ENCODE peak calls at places on chromosomes 2 and 18, in eight cellular contexts. G is adrenal gland, U is heart left ventricle, S is RWPE1, Z is GM12864, F is nephron progenitor cell, Y is fibroblast of mammary gland, H is omental fat pad. O is an unnamed sample.

GRCh38 chr2:11770531-11771188 is 24.2 kb downstream of the LPIN1 start:
- DNase-seq in U (no peak), F (no peak), H (no peak), G (no peak), S (no peak), Z (no peak), Y (no peak), O (no peak)

GRCh38 chr2:148201075-148202004 is 180.4 kb downstream of the MBD5 start:
- DNase-seq in H (no peak), Z (peak), U (peak), Y (peak), G (peak), S (peak), F (peak), O (peak)

GRCh38 chr2:25362049-25362563 is 20.4 kb upstream of the DNMT3A start:
- DNase-seq in H (peak), Y (peak), S (peak), U (peak), F (peak), G (peak), Z (peak), O (peak)

GRCh38 chr2:185316383-185316782 is 422.2 kb upstream of the FSIP2 start:
- DNase-seq in U (no peak), Y (no peak), H (no peak), S (no peak), G (no peak), Z (no peak), F (no peak), O (no peak)

GRCh38 chr18:9918016-9918680 is 4.3 kb downstream of the VAPA start:
- DNase-seq in H (no peak), G (no peak), Z (no peak), Y (peak), U (no peak), S (peak), F (no peak), O (no peak)

GRCh38 chr18:48552130-48552529 is 13.3 kb downstream of the CTIF start:
- DNase-seq in F (no peak), S (no peak), Z (no peak), H (no peak), U (no peak), Y (no peak), G (no peak), O (no peak)

GRCh38 chr2:160427629-160428424 is 65.8 kb downstream of the RBMS1 start:
- DNase-seq in Y (peak), G (no peak), H (no peak), F (no peak), U (no peak), S (no peak), Z (no peak), O (peak)

GRCh38 chr2:46377287-46377605 is 80.0 kb downstream of the EPAS1 start:
- DNase-seq in S (no peak), H (no peak), U (no peak), Y (no peak), F (no peak), G (no peak), Z (no peak), O (no peak)

GRCh38 chr2:132884692-132885091 is 214.7 kb upstream of the LYPD1 start:
- DNase-seq in G (no peak), U (no peak), F (no peak), Y (no peak), S (no peak), H (no peak), Z (no peak), O (no peak)

GRCh38 chr2:191351298-191351697 is 106.1 kb downstream of the MYO1B start:
- DNase-seq in H (no peak), G (no peak), S (no peak), F (no peak), Y (peak), U (no peak), Z (no peak), O (peak)

GRCh38 chr2:54508521-54508920 is 52.4 kb downstream of the SPTBN1 start:
- DNase-seq in G (no peak), S (no peak), H (no peak), U (no peak), Z (no peak), F (no peak), Y (no peak), O (no peak)

GRCh38 chr2:179855673-179856072 is 5.7 kb downstream of the ZNF385B start:
- DNase-seq in S (no peak), Z (no peak), G (no peak), Y (no peak), F (no peak), H (no peak), U (no peak), O (no peak)

GRCh38 chr2:179853108-179853507 is 8.3 kb downstream of the ZNF385B start:
- DNase-seq in S (no peak), U (no peak), Y (no peak), H (no peak), F (no peak), G (no peak), Z (no peak), O (no peak)

GRCh38 chr2:179849719-179850118 is 11.7 kb downstream of the ZNF385B start:
- DNase-seq in F (no peak), S (no peak), H (no peak), U (no peak), G (no peak), Y (no peak), Z (no peak), O (no peak)

GRCh38 chr2:179854891-179855290 is 6.5 kb downstream of the ZNF385B start:
- DNase-seq in S (no peak), Z (no peak), Y (no peak), G (no peak), F (no peak), H (no peak), U (no peak), O (no peak)

GRCh38 chr2:179850188-179850587 is 11.2 kb downstream of the ZNF385B start:
- DNase-seq in G (no peak), H (no peak), U (no peak), Z (no peak), F (no peak), Y (peak), S (peak), O (peak)
- TF ChIP-seq CTCF in G (no peak), H (no peak), U (no peak), Z (no peak), F (no peak), Y (peak), S (no peak), O (peak)

GRCh38 chr2:226813148-226813701 is 13.6 kb upstream of the IRS1 start:
- DNase-seq in Z (no peak), G (no peak), U (no peak), F (no peak), Y (no peak), H (no peak), S (no peak), O (no peak)
- TF ChIP-seq CTCF in Z (peak), G (no peak), U (no peak), F (no peak), Y (peak), H (no peak), S (no peak), O (peak)

DNA sequence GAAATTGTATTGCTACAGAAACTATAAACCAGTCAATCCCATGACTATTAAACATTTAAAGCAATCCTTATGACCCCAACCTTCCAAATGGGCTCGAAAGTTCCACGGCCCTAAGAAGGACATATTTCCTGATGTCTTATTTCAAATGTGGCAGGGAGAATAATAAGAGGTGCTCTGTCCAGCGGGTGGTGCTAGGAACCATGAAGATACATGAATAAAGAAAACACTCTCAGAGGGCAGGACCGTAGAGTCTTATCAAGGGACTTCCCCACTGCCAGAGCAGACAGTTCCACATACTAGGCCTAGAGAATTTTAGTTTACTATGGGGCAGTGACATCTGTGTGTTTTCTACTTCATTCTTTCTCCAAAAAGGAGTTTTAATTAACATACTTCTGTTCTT is 187.1 kb upstream of the PIK3C3 start:
- DNase-seq in S (peak), F (no peak), H (no peak), Y (peak), U (no peak), Z (no peak), G (peak), O (peak)
- TF ChIP-seq CTCF in S (no peak), F (no peak), H (no peak), Y (peak), U (no peak), Z (no peak), G (no peak), O (peak)

GRCh38 chr2:143533846-143534245 is 404.6 kb downstream of the ARHGAP15 start:
- DNase-seq in G (no peak), U (no peak), F (no peak), H (no peak), S (no peak), Z (no peak), Y (no peak), O (no peak)
- TF ChIP-seq CTCF in G (no peak), U (no peak), F (no peak), H (no peak), S (no peak), Z (no peak), Y (no peak), O (no peak)

DNA sequence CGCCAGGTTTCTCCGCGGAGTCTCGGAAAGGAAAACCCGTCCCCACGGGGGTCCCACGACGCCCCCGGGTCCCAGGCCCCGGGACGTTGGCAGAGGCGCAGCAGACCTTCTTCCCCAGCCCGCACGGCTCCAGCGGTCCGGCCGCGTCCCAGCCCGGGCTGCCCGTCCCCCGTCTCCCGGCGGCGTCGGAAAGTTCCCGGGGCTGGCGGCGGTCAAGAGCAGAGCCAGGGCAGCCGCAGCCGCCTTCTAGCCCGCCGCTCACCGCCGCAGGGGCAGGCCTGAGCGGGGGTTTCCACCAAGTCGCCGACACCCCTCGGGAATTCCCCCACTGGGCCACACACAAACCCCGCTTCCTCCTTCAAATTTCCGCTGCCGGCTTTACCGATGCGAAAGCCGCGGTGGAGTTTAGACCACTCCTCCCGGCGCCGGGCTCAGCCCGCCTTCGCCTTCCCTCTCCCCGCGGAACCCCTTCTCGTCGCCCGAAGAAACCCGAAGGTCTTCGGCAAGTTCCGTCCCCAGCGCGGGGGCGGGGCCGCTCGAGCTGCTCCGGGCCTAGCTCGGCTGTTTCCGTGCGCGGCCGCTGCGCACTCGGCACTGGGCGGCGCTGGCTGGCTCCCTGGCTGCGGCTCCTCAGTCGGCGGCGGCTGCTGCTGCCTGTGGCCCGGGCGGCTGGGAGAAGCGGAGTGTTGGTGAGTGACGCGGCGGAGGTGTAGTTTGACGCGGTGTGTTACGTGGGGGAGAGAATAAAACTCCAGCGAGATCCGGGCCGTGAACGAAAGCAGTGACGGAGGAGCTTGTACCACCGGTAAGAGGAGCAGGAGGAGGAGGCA is at the start of gene CREB1:
- DNase-seq in H (peak), U (peak), G (peak), S (peak), Y (peak), F (peak), Z (peak), O (peak)
- TF ChIP-seq CTCF in H (no peak), U (no peak), G (no peak), S (no peak), Y (no peak), F (no peak), Z (no peak), O (no peak)

DNA sequence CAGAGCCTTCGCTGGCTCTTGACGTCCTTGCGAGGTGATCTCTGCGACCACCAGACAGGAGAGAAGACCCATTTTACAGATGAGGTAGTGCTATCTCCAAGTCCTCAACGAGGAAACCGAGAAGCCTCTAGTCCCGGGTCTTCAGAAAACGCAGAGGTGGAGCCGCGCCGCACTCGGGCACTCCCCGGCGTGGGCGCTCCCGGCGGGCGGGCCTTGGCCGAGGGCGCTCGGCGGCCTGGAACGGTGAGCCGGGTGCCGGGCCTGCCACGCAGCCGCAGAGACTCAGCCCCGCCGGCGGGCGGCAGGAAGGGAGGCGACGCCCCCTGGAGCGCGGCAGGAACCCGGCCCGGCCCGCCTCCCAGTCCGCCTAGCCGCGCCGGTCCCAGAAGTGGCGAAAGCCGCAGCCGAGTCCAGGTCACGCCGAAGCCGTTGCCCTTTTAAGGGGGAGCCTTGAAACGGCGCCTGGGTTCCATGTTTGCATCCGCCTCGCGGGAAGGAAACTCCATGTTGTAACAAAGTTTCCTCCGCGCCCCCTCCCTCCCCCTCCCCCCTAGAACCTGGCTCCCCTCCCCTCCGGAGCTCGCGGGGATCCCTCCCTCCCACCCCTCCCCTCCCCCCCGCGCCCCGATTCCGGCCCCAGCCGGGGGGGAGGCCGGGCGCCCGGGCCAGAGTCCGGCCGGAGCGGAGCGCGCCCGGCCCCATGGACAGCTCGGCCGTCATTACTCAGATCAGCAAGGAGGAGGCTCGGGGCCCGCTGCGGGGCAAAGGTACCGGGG is at the start of gene CTDSP1:
- DNase-seq in S (peak), U (peak), H (peak), Z (peak), Y (peak), G (peak), F (peak), O (peak)
- TF ChIP-seq CTCF in S (no peak), U (peak), H (no peak), Z (no peak), Y (no peak), G (no peak), F (no peak), O (no peak)

GRCh38 chr2:167869200-167869599 is 378.2 kb downstream of the STK39 start:
- DNase-seq in F (no peak), G (no peak), Z (no peak), H (no peak), S (no peak), Y (no peak), U (no peak), O (no peak)
- TF ChIP-seq CTCF in F (no peak), G (no peak), Z (peak), H (no peak), S (no peak), Y (no peak), U (no peak), O (no peak)

O was measured in AG10803.